ENCODE peak calls at places on chromosomes 12 and 14, in six cellular contexts. N is K562, P is GM23248, Z is uterus, I is heart right ventricle, O is HCT116. H is an unnamed sample. For H3K4me1, the result is how much of the 10 kb centered on the place peaks cover.

GRCh38 chr12:1217191-1217949 is 226.3 kb downstream of the ERC1 start:
- DNase-seq in I (peak), Z (no peak), O (no peak), N (no peak), P (peak), H (no peak)

GRCh38 chr14:93207468-93208308 is 632 bp downstream of the UBR7 start:
- DNase-seq in N (no peak), Z (no peak), O (no peak), I (peak), P (peak), H (peak)

GRCh38 chr12:38662851-38663250 is 242.5 kb downstream of the CPNE8 start:
- DNase-seq in P (peak), Z (no peak), I (no peak), N (no peak), O (no peak), H (no peak)

GRCh38 chr14:68675233-68675577 is 117.7 kb downstream of the ZFP36L1 start:
- DNase-seq in Z (no peak), O (no peak), N (no peak), P (peak), I (no peak), H (no peak)

GRCh38 chr14:92009604-92010003 is 30.3 kb downstream of the TRIP11 start:
- DNase-seq in P (no peak), N (no peak), Z (no peak), O (no peak), I (no peak), H (no peak)

GRCh38 chr14:42535397-42535796 is 928.7 kb downstream of the LRFN5 start:
- DNase-seq in N (no peak), P (no peak), O (no peak), I (no peak), Z (no peak), H (no peak)

GRCh38 chr12:84793558-84794367 is 118.8 kb downstream of the SLC6A15 start:
- DNase-seq in P (peak), O (no peak), N (no peak), Z (no peak), I (no peak), H (no peak)

GRCh38 chr12:126588586-126589249 is 1523.5 kb downstream of the AACS start:
- DNase-seq in Z (no peak), P (no peak), O (no peak), I (no peak), N (no peak), H (no peak)

GRCh38 chr14:23538785-23539184 is 12.8 kb downstream of the ZFHX2 start:
- DNase-seq in N (no peak), O (no peak), P (peak), Z (no peak), I (peak), H (no peak)

GRCh38 chr12:96143392-96143791 is 50.8 kb upstream of the ELK3 start:
- DNase-seq in O (no peak), I (no peak), Z (no peak), P (no peak), N (no peak), H (no peak)

GRCh38 chr12:15152864-15153263 is 68.4 kb downstream of the RERG start:
- DNase-seq in I (no peak), N (no peak), Z (no peak), P (peak), O (no peak), H (no peak)

GRCh38 chr12:51949342-51950030 is 2.0 kb upstream of the ACVR1B start:
- DNase-seq in N (no peak), I (no peak), O (no peak), Z (no peak), P (peak), H (no peak)

GRCh38 chr14:52850520-52850919 is 59.1 kb upstream of the GNPNAT1 start:
- DNase-seq in O (no peak), N (no peak), I (no peak), P (no peak), Z (no peak), H (no peak)

GRCh38 chr14:69637503-69638030 is 26.2 kb downstream of the SUSD6 start:
- DNase-seq in Z (no peak), I (peak), P (no peak), O (no peak), N (peak), H (no peak)

GRCh38 chr14:104519721-104520120 is 59.8 kb upstream of the C14orf180 start:
- DNase-seq in N (no peak), O (no peak), I (no peak), Z (no peak), P (no peak), H (peak)

GRCh38 chr14:59919582-59920377 is at the start of gene LRRC9:
- DNase-seq in Z (peak), N (peak), O (no peak), P (peak), I (no peak), H (no peak)

DNA sequence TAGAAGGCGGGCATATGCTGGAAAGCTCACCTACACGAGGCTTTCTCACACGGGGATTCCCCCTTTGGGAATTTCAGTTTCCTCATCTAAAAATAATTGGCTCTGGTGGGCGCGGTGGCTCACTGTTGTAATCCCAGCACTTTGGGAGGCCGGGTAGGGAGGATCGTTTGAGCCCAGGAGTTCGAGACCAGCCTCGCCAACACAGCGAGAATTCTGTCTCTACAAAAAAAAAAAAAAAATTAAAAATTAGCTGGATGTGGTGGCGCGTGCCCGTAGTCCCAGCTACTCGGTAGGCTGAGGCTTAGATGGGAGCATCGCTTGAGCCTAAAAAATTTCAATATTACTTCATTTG is 400 bp upstream of the NDUFA12 start:
- DNase-seq in N (no peak), P (no peak), Z (no peak), O (no peak), I (no peak), H (no peak)
- H3K27ac ChIP-seq in N (peak), P (peak), Z (peak), O (peak), I (peak), H (peak)

GRCh38 chr14:85578925-85579324 is 49.0 kb downstream of the FLRT2 start:
- DNase-seq in O (no peak), Z (no peak), N (no peak), I (no peak), P (no peak), H (no peak)
- H3K4me1 ChIP-seq in O (under half), Z (under half), N (under half), I (under half), P (half or more), H (under half)

GRCh38 chr12:54282949-54283593 is 2.5 kb downstream of the HNRNPA1 start:
- DNase-seq in Z (no peak), P (no peak), I (no peak), N (no peak), O (no peak), H (no peak)
- H3K27ac ChIP-seq in Z (no peak), P (no peak), I (no peak), N (peak), O (no peak), H (peak)

DNA sequence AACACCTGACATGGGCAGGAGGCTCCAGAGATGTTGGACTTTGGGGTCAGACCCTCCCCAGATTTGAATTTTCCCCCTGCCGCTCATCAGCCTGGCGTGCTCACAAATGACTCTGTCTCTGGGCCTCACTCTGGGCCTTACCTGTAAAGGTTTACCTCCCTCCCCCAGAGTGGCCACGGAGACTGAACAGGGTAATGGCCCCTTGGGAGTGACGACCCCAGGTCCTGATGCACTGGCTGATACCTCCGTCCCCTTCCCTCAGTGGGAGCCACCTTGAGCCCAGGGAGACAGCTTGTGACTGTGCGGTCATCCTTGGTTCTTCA is 7.0 kb downstream of the SLC25A29 start:
- DNase-seq in Z (no peak), O (no peak), P (no peak), I (no peak), N (no peak), H (no peak)
- H3K4me1 ChIP-seq in Z (under half), O (under half), P (under half), I (under half), N (under half), H (half or more)

DNA sequence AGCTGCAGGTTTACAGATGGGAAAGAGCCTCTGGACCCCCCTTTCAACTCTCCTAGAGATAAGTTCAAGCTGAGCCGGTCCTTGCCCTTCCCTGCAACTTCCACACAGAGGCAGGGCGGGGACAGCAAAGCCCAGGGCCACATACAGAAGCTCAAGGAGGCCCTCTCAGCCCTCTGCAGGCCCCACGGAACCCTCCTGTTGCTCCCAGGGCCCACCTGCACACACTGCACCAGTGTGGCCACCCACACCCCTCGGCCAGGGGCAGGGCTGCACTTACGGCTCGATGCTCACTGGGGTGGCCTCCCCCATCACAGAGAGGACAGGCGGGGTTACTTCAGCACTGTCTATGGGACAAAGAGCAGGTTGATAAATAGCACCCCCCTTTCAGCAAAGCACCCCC is 13.0 kb upstream of the PNMA1 start:
- DNase-seq in N (no peak), P (no peak), Z (no peak), I (no peak), O (no peak), H (no peak)
- H3K27ac ChIP-seq in N (peak), P (no peak), Z (peak), I (peak), O (no peak), H (peak)

DNA sequence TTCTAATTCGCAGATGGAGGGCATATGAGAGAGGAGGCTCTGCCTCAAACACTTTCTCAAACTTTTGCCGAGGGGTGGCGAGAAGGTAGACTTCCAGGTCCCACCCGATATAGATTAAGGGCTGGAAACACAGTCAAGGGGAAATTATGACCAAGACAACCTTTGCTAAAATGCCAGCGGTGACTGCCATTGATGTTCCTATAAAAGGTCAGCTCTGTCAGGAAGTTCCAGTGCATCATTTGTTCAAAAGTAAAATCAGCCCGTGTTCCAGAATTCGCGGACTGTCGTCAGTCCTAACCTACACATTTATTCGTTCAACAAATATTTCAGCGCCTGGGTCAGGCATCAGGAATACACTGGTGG is 818 bp upstream of the PAPOLA start:
- DNase-seq in N (no peak), O (no peak), Z (no peak), I (no peak), P (no peak), H (no peak)
- H3K4me1 ChIP-seq in N (under half), O (under half), Z (under half), I (under half), P (under half), H (under half)

DNA sequence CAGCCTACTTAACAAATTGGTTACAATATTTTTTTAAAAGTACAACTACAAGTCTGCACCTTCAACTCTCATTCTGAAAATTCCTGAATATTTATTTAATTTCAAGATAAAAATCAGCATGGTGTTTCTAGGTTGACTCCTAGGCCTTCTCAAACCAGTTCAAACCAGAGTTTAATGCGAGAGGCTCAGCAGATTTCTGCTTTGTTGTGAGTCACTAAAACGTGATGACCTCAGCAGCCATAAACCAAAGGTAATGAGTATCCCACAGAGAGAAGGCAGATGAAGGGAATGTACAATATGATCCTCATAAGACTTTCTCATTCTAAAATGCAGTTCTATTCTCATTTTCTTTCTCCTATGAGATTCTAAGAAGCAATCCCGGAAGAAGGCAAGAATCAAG is 1.5 kb downstream of the PRDM4 start:
- DNase-seq in O (peak), I (no peak), P (peak), Z (peak), N (peak), H (no peak)
- H3K27ac ChIP-seq in O (peak), I (no peak), P (peak), Z (no peak), N (peak), H (peak)